ENCODE peak calls at places on chromosomes 4 and X, in four cellular contexts. D, P, B and T are unnamed samples.

GRCh38 chrX:151974336-151975227 is at the start of gene GABRE:
- DNase-seq in B (no peak), P (no peak), D (peak), T (peak)

GRCh38 chr4:184237612-184238011 is 19.9 kb upstream of the ENPP6 start:
- DNase-seq in B (no peak), D (no peak), P (no peak), T (no peak)

GRCh38 chr4:156790866-156791265 is 180.7 kb downstream of the PDGFC start:
- DNase-seq in D (no peak), B (peak), P (no peak), T (no peak)

GRCh38 chr4:8252301-8253173 is 17.0 kb upstream of the HTRA3 start:
- DNase-seq in B (no peak), D (no peak), P (no peak), T (no peak)

GRCh38 chrX:119685225-119686066 is 7.5 kb downstream of the SEPTIN6 start:
- DNase-seq in D (no peak), P (peak), B (no peak), T (no peak)

GRCh38 chr4:76447326-76447954 is 12.4 kb downstream of the SHROOM3 start:
- DNase-seq in P (no peak), D (no peak), B (no peak), T (no peak)

GRCh38 chr4:24394041-24394440 is 190.3 kb downstream of the DHX15 start:
- DNase-seq in D (no peak), B (peak), P (no peak), T (no peak)

GRCh38 chr4:87120411-87121162 is 99.8 kb downstream of the KLHL8 start:
- DNase-seq in B (no peak), P (no peak), D (no peak), T (peak)